ENCODE peak calls at places on chromosomes 5 and 9, in four cellular contexts. G is H9, F is IMR-90, P is H1. D is an unnamed sample.
A peak's percentile ranks its signal among the peaks of the same experiment; 100 is the strongest.

GRCh38 chr9:33161011-33161588 is 6.0 kb downstream of the B4GALT1 start:
- DNase-seq in F (peak; percentile 98), P (no peak), G (no peak), D (peak; percentile 88)

GRCh38 chr9:137748741-137749140 is 128.8 kb upstream of the CACNA1B start:
- DNase-seq in P (no peak), F (no peak), G (no peak), D (no peak)

GRCh38 chr5:158991391-158991790 is 108.3 kb downstream of the EBF1 start:
- DNase-seq in P (no peak), G (no peak), F (peak; percentile 6), D (no peak)

GRCh38 chr5:82594097-82594496 is 315.9 kb upstream of the RPS23 start:
- DNase-seq in G (no peak), F (peak; percentile 2), P (no peak), D (no peak)

GRCh38 chr5:179128041-179128365 is 67.8 kb downstream of the ZNF354C start:
- DNase-seq in F (no peak), P (no peak), G (no peak), D (no peak)

GRCh38 chr5:34524123-34524522 is 132.0 kb upstream of the RAI14 start:
- DNase-seq in G (no peak), P (no peak), F (peak; percentile 83), D (no peak)

GRCh38 chr5:179264641-179265528 is 80.4 kb downstream of the ADAMTS2 start:
- DNase-seq in P (peak; percentile 54), G (peak; percentile 28), F (no peak), D (no peak)

GRCh38 chr9:112705773-112706427 is 12.0 kb downstream of the INIP start:
- DNase-seq in F (peak; percentile 36), G (peak; percentile 45), P (no peak), D (peak; percentile 76)

GRCh38 chr5:68396722-68397121 is 181.2 kb downstream of the PIK3R1 start:
- DNase-seq in P (no peak), F (no peak), G (no peak), D (no peak)

GRCh38 chr5:138032572-138033274 is at the start of gene FAM13B:
- DNase-seq in G (peak; percentile 91), P (peak; percentile 90), F (peak; percentile 48), D (peak; percentile 83)

GRCh38 chr9:76638001-76638400 is 126.2 kb upstream of the PCA3 start:
- DNase-seq in F (no peak), P (no peak), G (no peak), D (no peak)

GRCh38 chr9:10331157-10331556 is 281.6 kb downstream of the PTPRD start:
- DNase-seq in F (no peak), P (no peak), G (no peak), D (no peak)

GRCh38 chr5:129904667-129905466 is 602 bp downstream of the CHSY3 start:
- DNase-seq in F (no peak), G (peak; percentile 34), P (peak; percentile 67), D (no peak)

GRCh38 chr9:127132921-127133647 is 10.6 kb upstream of the ANGPTL2 start:
- DNase-seq in P (peak; percentile 63), F (peak; percentile 75), G (peak; percentile 50), D (peak; percentile 73)

GRCh38 chr5:1523793-1524480 is at the start of gene LPCAT1:
- DNase-seq in P (peak; percentile 88), G (peak; percentile 79), F (peak; percentile 60), D (peak; percentile 79)

GRCh38 chr9:72315089-72315509 is 49.9 kb downstream of the ZFAND5 start:
- DNase-seq in G (peak; percentile 27), F (peak; percentile 47), P (no peak), D (no peak)

GRCh38 chr5:88489433-88489832 is 220.8 kb upstream of the TMEM161B start:
- DNase-seq in G (no peak), F (no peak), P (no peak), D (no peak)

GRCh38 chr5:138438724-138439536 is at the start of gene REEP2:
- DNase-seq in G (peak; percentile 78), P (peak; percentile 72), F (peak; percentile 47), D (peak; percentile 79)

GRCh38 chr5:110572709-110573108 is 153.8 kb downstream of the TMEM232 start:
- DNase-seq in P (no peak), G (no peak), F (no peak), D (no peak)

GRCh38 chr5:60687927-60688720 is 11.8 kb downstream of the DEPDC1B start:
- DNase-seq in P (no peak), G (no peak), F (peak; percentile 75), D (peak; percentile 79)

GRCh38 chr5:55636177-55636576 is 75.9 kb downstream of the SLC38A9 start:
- DNase-seq in F (no peak), P (no peak), G (no peak), D (no peak)

GRCh38 chr5:4345850-4346249 is 750.2 kb downstream of the IRX1 start:
- DNase-seq in P (no peak), G (no peak), F (no peak), D (no peak)

GRCh38 chr5:142701673-142702311 is 15.9 kb upstream of the FGF1 start:
- DNase-seq in P (no peak), G (no peak), F (no peak), D (no peak)

GRCh38 chr5:73591698-73592501 is 26.4 kb downstream of the UTP15 start:
- DNase-seq in F (peak; percentile 79), G (no peak), P (no peak), D (no peak)

GRCh38 chr5:73591102-73591695 is 25.7 kb downstream of the UTP15 start:
- DNase-seq in G (no peak), F (peak; percentile 90), P (peak; percentile 62), D (peak; percentile 74)

GRCh38 chr5:73592546-73592945 is 27.0 kb downstream of the UTP15 start:
- DNase-seq in P (no peak), F (peak; percentile 61), G (no peak), D (no peak)

GRCh38 chr5:73599378-73599777 is 26.6 kb upstream of the ARHGEF28 start:
- DNase-seq in F (no peak), P (no peak), G (no peak), D (no peak)

DNA sequence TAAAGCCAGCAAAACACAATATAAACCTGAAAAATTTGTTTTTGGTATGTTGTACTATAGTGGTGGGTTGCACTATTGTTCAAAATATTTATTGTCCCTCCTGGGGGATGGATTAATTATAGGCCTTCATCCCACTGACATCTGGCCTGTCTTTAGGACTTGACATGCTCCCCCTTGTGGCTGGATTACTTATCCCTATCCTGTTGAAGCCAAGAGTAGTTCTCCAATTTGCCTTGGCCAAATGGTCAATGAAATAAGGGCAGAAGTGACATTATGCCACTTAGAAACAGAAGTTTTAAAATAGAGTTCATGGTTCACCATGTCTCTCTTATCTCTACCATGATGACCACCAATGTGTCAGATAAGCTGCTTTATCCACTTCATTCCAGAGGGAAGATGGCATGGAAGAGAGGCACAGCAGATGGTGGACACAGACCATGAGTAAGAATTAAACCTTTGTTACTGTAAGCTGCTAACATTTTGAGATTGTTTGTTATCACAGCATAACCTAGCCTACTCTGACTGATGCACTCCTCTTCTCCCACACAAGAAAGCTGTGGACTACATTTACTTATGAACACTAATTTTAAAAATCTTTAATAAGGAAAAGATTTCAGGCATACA is 29.2 kb upstream of the ARHGEF28 start:
- DNase-seq in F (peak; percentile 20), P (peak; percentile 57), G (no peak), D (peak; percentile 60)
- H3K56ac ChIP-seq in F (no peak overlapping the region), P (no peak overlapping the region), G (no peak overlapping the region), D (no peak overlapping the region)

GRCh38 chr5:90050135-90050534 is 359.4 kb downstream of the CETN3 start:
- DNase-seq in G (no peak), P (no peak), F (no peak), D (peak; percentile 12)

GRCh38 chr5:90047113-90047512 is 362.4 kb downstream of the CETN3 start:
- DNase-seq in P (no peak), G (no peak), F (no peak), D (no peak)
- H2BK15ac ChIP-seq in P (no peak overlapping the region), G (no peak overlapping the region), F (no peak overlapping the region), D (no peak overlapping the region)

GRCh38 chr5:54426209-54426608 is 29.3 kb upstream of the HSPB3 start:
- DNase-seq in G (no peak), P (no peak), F (no peak), D (no peak)
- H3K56ac ChIP-seq in G (no peak overlapping the region), P (no peak overlapping the region), F (no peak overlapping the region), D (no peak overlapping the region)

GRCh38 chr9:116020801-116021200 is 132.8 kb upstream of the PAPPA start:
- DNase-seq in G (no peak), F (peak; percentile 19), P (no peak), D (peak; percentile 49)
- H2BK15ac ChIP-seq in G (no peak overlapping the region), F (no peak overlapping the region), P (no peak overlapping the region), D (no peak overlapping the region)

GRCh38 chr5:172823840-172824362 is 10.2 kb upstream of the ERGIC1 start:
- DNase-seq in P (no peak), G (no peak), F (no peak), D (peak; percentile 81)

GRCh38 chr5:172828911-172829431 is 5.1 kb upstream of the ERGIC1 start:
- DNase-seq in F (peak; percentile 54), P (no peak), G (no peak), D (peak; percentile 79)

GRCh38 chr5:172827843-172828242 is 6.2 kb upstream of the ERGIC1 start:
- DNase-seq in F (no peak), P (no peak), G (peak; percentile 56), D (peak; percentile 56)

GRCh38 chr5:172821340-172821985 is 12.6 kb upstream of the ERGIC1 start:
- DNase-seq in P (no peak), G (no peak), F (peak; percentile 68), D (no peak)

DNA sequence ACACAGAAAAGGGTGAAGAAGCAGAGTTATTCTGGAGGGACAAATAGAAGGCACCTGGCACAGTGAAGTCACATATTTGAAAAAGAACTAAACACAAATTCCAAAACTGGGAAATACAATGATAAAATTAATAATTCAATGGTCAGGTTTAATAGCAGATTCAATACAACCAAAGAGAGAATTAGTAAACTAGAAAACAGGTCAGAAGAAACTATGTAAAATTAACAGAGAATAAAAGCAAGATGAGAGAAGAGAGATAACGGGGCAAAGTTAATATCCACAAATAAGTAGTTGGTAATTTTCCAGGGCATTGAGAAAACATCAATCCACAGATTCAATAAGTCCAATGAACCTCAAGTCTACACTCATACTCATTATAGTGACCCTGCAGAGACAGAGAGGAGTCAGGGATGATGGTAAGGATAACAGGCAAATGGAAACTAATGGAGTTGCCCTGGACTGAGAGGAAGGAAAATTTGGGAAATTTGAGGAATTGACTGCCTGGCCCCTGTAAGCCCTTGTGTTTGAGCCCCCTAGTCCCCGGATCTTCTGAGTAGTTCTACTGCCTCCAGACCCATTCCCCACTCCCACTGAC is 8.3 kb upstream of the ERGIC1 start:
- DNase-seq in P (no peak), F (no peak), G (no peak), D (no peak)
- H3K56ac ChIP-seq in P (no peak overlapping the region), F (no peak overlapping the region), G (no peak overlapping the region), D (no peak overlapping the region)

GRCh38 chr9:122348791-122349190 is 22.0 kb upstream of the PTGS1 start:
- DNase-seq in G (no peak), F (no peak), P (no peak), D (no peak)

GRCh38 chr9:122349201-122349600 is 21.6 kb upstream of the PTGS1 start:
- DNase-seq in P (no peak), F (no peak), G (no peak), D (no peak)

GRCh38 chr9:122347348-122348287 is 23.2 kb upstream of the PTGS1 start:
- DNase-seq in G (no peak), P (no peak), F (no peak), D (peak; percentile 60)

GRCh38 chr9:122348288-122348777 is 22.5 kb upstream of the PTGS1 start:
- DNase-seq in G (no peak), F (no peak), P (no peak), D (no peak)

GRCh38 chr9:122346478-122347347 is 24.1 kb upstream of the PTGS1 start:
- DNase-seq in F (no peak), P (peak; percentile 80), G (peak; percentile 65), D (peak; percentile 53)
- H2BK15ac ChIP-seq in F (peak overlapping the region; percentile 29), P (peak overlapping the region; percentile 98), G (no peak overlapping the region), D (no peak overlapping the region)

D was measured in mesendoderm.